ENCODE peak calls at places on chromosomes 12 and 14, in seven cellular contexts. P, F, A, S, T, D and O are unnamed samples.

GRCh38 chr12:46493352-46494209 is 121.0 kb upstream of the SLC38A2 start:
- DNase-seq in P (no peak), F (peak), A (no peak), S (no peak), T (no peak), D (no peak), O (no peak)

GRCh38 chr12:57864811-57865751 is 18.6 kb upstream of the CTDSP2 start:
- DNase-seq in P (no peak), F (no peak), A (peak), S (peak), T (peak), D (peak), O (peak)

GRCh38 chr12:113479578-113480335 is 8.1 kb upstream of the LHX5 start:
- DNase-seq in P (no peak), F (no peak), A (no peak), S (no peak), T (peak), D (no peak), O (peak)

GRCh38 chr12:67161322-67161918 is 107.7 kb upstream of the CAND1 start:
- DNase-seq in P (peak), F (peak), A (peak), S (no peak), T (peak), D (peak), O (peak)

GRCh38 chr12:6606331-6607131 is 648 bp downstream of the CHD4 start:
- DNase-seq in P (no peak), F (peak), A (no peak), S (no peak), T (no peak), D (no peak), O (no peak)

GRCh38 chr14:60775296-60775695 is 40.7 kb downstream of the MNAT1 start:
- DNase-seq in P (no peak), F (no peak), A (no peak), S (no peak), T (peak), D (peak), O (peak)

GRCh38 chr12:32005496-32006125 is 46.4 kb downstream of the RESF1 start:
- DNase-seq in P (no peak), F (no peak), A (no peak), S (no peak), T (peak), D (no peak), O (no peak)

GRCh38 chr12:40063424-40063823 is 42.5 kb downstream of the SLC2A13 start:
- DNase-seq in P (no peak), F (peak), A (peak), S (no peak), T (peak), D (no peak), O (no peak)

GRCh38 chr14:50085570-50086315 is 30.6 kb downstream of the VCPKMT start:
- DNase-seq in P (no peak), F (no peak), A (no peak), S (no peak), T (peak), D (no peak), O (peak)

GRCh38 chr12:89980236-89980635 is 271.6 kb upstream of the ATP2B1 start:
- DNase-seq in P (no peak), F (no peak), A (no peak), S (no peak), T (no peak), D (peak), O (no peak)

GRCh38 chr14:50347521-50347920 is 35.4 kb downstream of the DMAC2L start:
- DNase-seq in P (no peak), F (no peak), A (peak), S (no peak), T (peak), D (no peak), O (peak)

GRCh38 chr12:40226652-40227051 is 1.9 kb downstream of the LRRK2 start:
- DNase-seq in P (no peak), F (no peak), A (peak), S (no peak), T (peak), D (peak), O (peak)

GRCh38 chr12:10722502-10722904 is 620 bp downstream of the YBX3 start:
- DNase-seq in P (peak), F (no peak), A (no peak), S (no peak), T (peak), D (no peak), O (no peak)

GRCh38 chr14:77011226-77011762 is 17.2 kb downstream of the IRF2BPL start:
- DNase-seq in P (no peak), F (no peak), A (no peak), S (no peak), T (no peak), D (no peak), O (no peak)